ENCODE peak calls at places on chromosome 13, in four cellular contexts. P, H, C and U are unnamed samples.

GRCh38 chr13:110234532-110234931 is 72.4 kb downstream of the COL4A1 start:
- DNase-seq in P (no peak), H (no peak), C (no peak), U (no peak)

GRCh38 chr13:98182589-98182988 is 5.5 kb upstream of the RNF113B start:
- DNase-seq in P (no peak), H (no peak), C (no peak), U (no peak)

GRCh38 chr13:90968510-90968909 is 379.0 kb upstream of the MIR17HG start:
- DNase-seq in P (no peak), H (no peak), C (peak), U (peak)

GRCh38 chr13:29589967-29590366 is 5.5 kb downstream of the SLC7A1 start:
- DNase-seq in P (no peak), H (no peak), C (no peak), U (no peak)

GRCh38 chr13:60933638-60934037 is 482.0 kb downstream of the PCDH20 start:
- DNase-seq in P (no peak), H (no peak), C (no peak), U (no peak)

GRCh38 chr13:63690672-63691071 is 2275.0 kb upstream of the PCDH20 start:
- DNase-seq in P (no peak), H (no peak), C (no peak), U (no peak)

GRCh38 chr13:42594577-42595571 is 20.9 kb downstream of the TNFSF11 start:
- DNase-seq in P (peak), H (peak), C (peak), U (no peak)

GRCh38 chr13:67238277-67238859 is 8.2 kb upstream of the PCDH9 start:
- DNase-seq in P (peak), H (no peak), C (peak), U (no peak)

GRCh38 chr13:50608357-50608756 is 235.1 kb downstream of the DLEU7 start:
- DNase-seq in P (no peak), H (no peak), C (no peak), U (no peak)

GRCh38 chr13:37187110-37187509 is 81.6 kb upstream of the CSNK1A1L start:
- DNase-seq in P (no peak), H (no peak), C (no peak), U (no peak)

GRCh38 chr13:110915874-110916670 is 1.2 kb upstream of the ANKRD10 start:
- DNase-seq in P (no peak), H (no peak), C (peak), U (no peak)

GRCh38 chr13:73998631-73999030 is 135.6 kb downstream of the KLF12 start:
- DNase-seq in P (no peak), H (no peak), C (no peak), U (no peak)

GRCh38 chr13:73054712-73055111 is 4.1 kb upstream of the KLF5 start:
- DNase-seq in P (no peak), H (no peak), C (no peak), U (no peak)

GRCh38 chr13:33164331-33164730 is 121.2 kb downstream of the STARD13 start:
- DNase-seq in P (no peak), H (no peak), C (peak), U (no peak)

GRCh38 chr13:44174769-44175425 is 198.7 kb upstream of the SERP2 start:
- DNase-seq in P (no peak), H (no peak), C (no peak), U (no peak)

GRCh38 chr13:31138515-31138914 is 23.2 kb downstream of the HSPH1 start:
- DNase-seq in P (no peak), H (no peak), C (no peak), U (no peak)

GRCh38 chr13:110326263-110326904 is 19.3 kb downstream of the COL4A2 start:
- DNase-seq in P (no peak), H (no peak), C (no peak), U (no peak)

GRCh38 chr13:44806841-44807240 is 182.4 kb downstream of the NUFIP1 start:
- DNase-seq in P (no peak), H (no peak), C (no peak), U (no peak)

GRCh38 chr13:36369268-36370107 is 23.3 kb upstream of the SPART start:
- DNase-seq in P (no peak), H (no peak), C (no peak), U (no peak)

GRCh38 chr13:36395280-36395679 is 37.0 kb upstream of the CCNA1 start:
- DNase-seq in P (no peak), H (no peak), C (peak), U (no peak)

GRCh38 chr13:37187611-37188010 is 82.1 kb upstream of the CSNK1A1L start:
- DNase-seq in P (no peak), H (no peak), C (no peak), U (no peak)

GRCh38 chr13:59674616-59675015 is 489.1 kb downstream of the DIAPH3 start:
- DNase-seq in P (no peak), H (no peak), C (no peak), U (no peak)

GRCh38 chr13:24276310-24276709 is 33.1 kb upstream of the C1QTNF9 start:
- DNase-seq in P (no peak), H (peak), C (no peak), U (no peak)

DNA sequence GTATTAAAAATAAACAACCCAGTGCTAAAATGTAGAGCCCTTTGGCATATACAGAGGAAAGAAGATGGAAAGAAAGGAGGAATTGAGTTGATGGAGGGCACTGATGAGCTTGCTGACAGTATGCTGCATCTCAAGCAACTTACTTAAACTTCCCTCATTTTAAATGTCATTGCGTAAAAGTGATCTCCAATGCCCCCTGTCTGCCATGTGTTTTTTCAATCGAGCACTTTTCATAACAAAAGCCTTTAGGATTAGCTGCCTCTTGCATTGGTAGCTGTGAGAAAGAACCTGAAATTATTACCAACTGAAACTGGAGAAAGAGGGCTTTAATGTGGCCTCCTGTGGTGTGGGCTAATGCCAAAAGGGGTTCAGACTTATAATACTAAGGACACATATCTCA is 541.6 kb downstream of the SUCLA2 start:
- DNase-seq in P (no peak), H (no peak), C (no peak), U (no peak)
- TF ChIP-seq HDAC6 in P (no peak), H (no peak), C (no peak), U (no peak)

DNA sequence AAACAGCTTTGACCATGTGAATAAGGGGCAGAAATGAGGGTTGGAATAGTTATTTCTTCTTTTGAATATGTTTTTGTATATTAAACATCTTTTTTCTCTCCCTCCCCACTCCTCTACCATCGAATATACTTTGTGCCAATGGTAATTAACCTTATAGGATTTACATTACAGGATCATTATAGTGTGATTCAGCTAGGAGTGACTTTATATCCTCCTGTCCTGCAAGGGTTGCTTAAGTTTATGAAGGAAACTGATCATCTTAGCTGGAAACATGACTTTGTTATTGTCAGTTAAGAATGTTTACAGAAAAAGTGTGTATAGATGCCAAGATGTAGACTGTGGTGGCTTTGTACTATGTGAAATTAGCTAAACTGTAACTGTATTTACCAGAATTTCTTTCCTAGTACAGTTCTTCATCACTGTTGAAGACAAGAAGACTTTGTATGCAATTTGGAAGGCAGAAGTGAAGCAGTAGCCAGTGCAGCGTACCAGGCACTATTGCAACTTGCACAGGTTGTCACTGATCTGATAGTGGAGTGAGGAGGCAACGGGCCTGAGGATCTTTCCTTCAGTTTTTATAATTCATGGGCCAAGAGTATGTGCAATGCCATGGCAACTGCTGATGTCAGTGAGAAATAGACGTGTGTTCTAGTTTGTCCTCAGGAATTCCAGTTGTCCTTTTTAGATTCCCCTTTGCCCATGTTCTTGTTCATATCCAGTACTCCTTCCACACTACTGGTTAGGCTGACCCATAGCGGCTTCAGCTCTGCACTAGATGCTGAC is 8.2 kb upstream of the PAN3 start:
- DNase-seq in P (no peak), H (no peak), C (no peak), U (no peak)
- TF ChIP-seq CEBPB in P (no peak), H (no peak), C (no peak), U (no peak)

GRCh38 chr13:112791662-112792440 is 102.0 kb downstream of the ATP11A start:
- DNase-seq in P (no peak), H (no peak), C (no peak), U (peak)
- TF ChIP-seq HDAC6 in P (no peak), H (no peak), C (no peak), U (no peak)

DNA sequence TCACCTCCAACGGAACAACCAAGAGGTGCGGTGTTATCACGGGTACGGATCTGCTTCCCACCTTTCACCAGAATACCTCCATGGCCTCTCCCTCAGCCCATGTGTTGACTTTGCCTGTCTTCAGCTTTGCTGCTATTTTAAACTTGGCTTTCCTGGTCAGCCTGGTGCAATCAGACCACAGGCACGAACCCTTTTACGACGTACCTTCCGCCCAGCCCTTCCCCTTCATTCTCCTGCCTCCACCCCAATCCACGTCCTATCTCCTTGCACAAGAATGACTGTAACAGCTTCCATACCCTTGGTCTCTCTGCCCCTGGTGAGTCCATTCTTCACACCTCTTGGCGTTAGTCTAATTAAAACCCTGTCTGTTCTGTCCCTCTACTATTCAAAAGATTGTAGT is 431.7 kb downstream of the EFNB2 start:
- DNase-seq in P (no peak), H (no peak), C (no peak), U (no peak)
- TF ChIP-seq CEBPB in P (no peak), H (no peak), C (no peak), U (no peak)

GRCh38 chr13:84031120-84031519 is 148.8 kb upstream of the SLITRK1 start:
- DNase-seq in P (no peak), H (no peak), C (no peak), U (no peak)
- TF ChIP-seq HDAC6 in P (no peak), H (no peak), C (no peak), U (no peak)

GRCh38 chr13:51856998-51857397 is 4.8 kb upstream of the CCDC70 start:
- DNase-seq in P (no peak), H (no peak), C (peak), U (no peak)
- TF ChIP-seq CEBPB in P (no peak), H (no peak), C (no peak), U (no peak)

GRCh38 chr13:21675095-21676007 is 4.5 kb downstream of the FGF9 start:
- DNase-seq in P (no peak), H (no peak), C (no peak), U (peak)
- TF ChIP-seq HDAC6 in P (no peak), H (no peak), C (no peak), U (no peak)